ENCODE peak calls at places on chromosomes 12 and 14, in seven cellular contexts. O is mucosa of gallbladder; S is Panc1; C is fibroblast of pulmonary artery; L is cardiac muscle cell; A is activated CD4-positive, alpha-beta memory T cell treated with anti-CD3 and anti-CD28 coated beads, Interleukin-2, amount 10 ng/mL, durations not matched to agents 7 days and 5 days; B is T follicular helper cell. R is an unnamed sample.

GRCh38 chr14:42911642-42912041 is 1305.0 kb downstream of the LRFN5 start:
- DNase-seq in O (no peak), S (no peak), A (no peak), L (no peak), B (no peak), C (peak), R (no peak)

GRCh38 chr14:37721976-37722659 is 126.7 kb downstream of the TTC6 start:
- DNase-seq in A (no peak), S (no peak), C (no peak), O (no peak), L (no peak), B (no peak), R (no peak)

GRCh38 chr12:46111727-46112126 is 121.4 kb upstream of the SCAF11 start:
- DNase-seq in B (no peak), O (no peak), C (no peak), L (no peak), S (no peak), A (no peak), R (no peak)

GRCh38 chr14:42222924-42223471 is 616.3 kb downstream of the LRFN5 start:
- DNase-seq in C (peak), A (no peak), L (peak), O (no peak), B (no peak), S (no peak), R (no peak)

GRCh38 chr14:32567543-32568384 is 238.7 kb downstream of the AKAP6 start:
- DNase-seq in O (no peak), S (no peak), C (peak), B (no peak), L (peak), A (no peak), R (no peak)

GRCh38 chr14:21068521-21069387 is 1.4 kb upstream of the ARHGEF40 start:
- DNase-seq in B (peak), A (peak), S (no peak), L (peak), C (peak), O (peak), R (no peak)

GRCh38 chr14:103576371-103577024 is 13.7 kb downstream of the COA8 start:
- DNase-seq in B (no peak), L (peak), O (peak), S (no peak), C (peak), A (no peak), R (no peak)

GRCh38 chr14:91732859-91733477 is 1.1 kb upstream of the CATSPERB start:
- DNase-seq in O (no peak), C (no peak), L (no peak), S (no peak), B (no peak), A (no peak), R (no peak)

GRCh38 chr14:55348766-55349453 is 62.7 kb downstream of the ATG14 start:
- DNase-seq in C (no peak), S (no peak), B (no peak), A (no peak), L (no peak), O (no peak), R (no peak)

GRCh38 chr12:70722584-70723343 is 85.5 kb upstream of the PTPRB start:
- DNase-seq in S (no peak), A (no peak), B (no peak), O (no peak), C (peak), L (peak), R (no peak)

GRCh38 chr14:65664436-65664835 is 251.9 kb downstream of the FUT8 start:
- DNase-seq in O (no peak), B (no peak), L (no peak), C (no peak), A (no peak), S (no peak), R (no peak)

GRCh38 chr12:96343347-96343954 is 56.8 kb downstream of the CDK17 start:
- DNase-seq in A (peak), S (no peak), O (no peak), L (peak), B (no peak), C (peak), R (no peak)

R was measured in T-helper 17 cell.